ENCODE peak calls at places on chromosomes 6 and 20, in four cellular contexts. L is M059J; T is stimulated activated naive CD4-positive, alpha-beta T cell; X is gastrocnemius medialis. S is an unnamed sample.

GRCh38 chr20:10225439-10226080 is 6.9 kb downstream of the SNAP25 start:
- DNase-seq in X (no peak), T (no peak), L (peak), S (no peak)

GRCh38 chr6:148085651-148086321 is 256.9 kb upstream of the SASH1 start:
- DNase-seq in T (no peak), L (peak), X (no peak), S (no peak)

GRCh38 chr20:4445780-4446179 is 275.9 kb upstream of the PRND start:
- DNase-seq in T (no peak), L (peak), X (no peak), S (no peak)

GRCh38 chr6:15332441-15332840 is 86.6 kb downstream of the JARID2 start:
- DNase-seq in L (no peak), T (no peak), X (no peak), S (no peak)

GRCh38 chr20:59371429-59371828 is 71.0 kb downstream of the EDN3 start:
- DNase-seq in X (no peak), L (no peak), T (no peak), S (no peak)

GRCh38 chr20:15784020-15784419 is 789.2 kb downstream of the KIF16B start:
- DNase-seq in T (no peak), L (no peak), X (no peak), S (no peak)

GRCh38 chr20:2507875-2508630 is 662 bp downstream of the ZNF343 start:
- DNase-seq in L (peak), T (no peak), X (no peak), S (no peak)

GRCh38 chr6:145865175-145865574 is 50.6 kb upstream of the FBXO30 start:
- DNase-seq in L (no peak), X (no peak), T (no peak), S (no peak)

GRCh38 chr6:88141641-88142298 is 24.4 kb downstream of the CNR1 start:
- DNase-seq in X (no peak), T (no peak), L (no peak), S (no peak)

GRCh38 chr20:18042211-18042610 is 15.5 kb downstream of the OVOL2 start:
- DNase-seq in T (no peak), L (no peak), X (no peak), S (no peak)

GRCh38 chr6:70819715-70820114 is 137.1 kb downstream of the B3GAT2 start:
- DNase-seq in X (no peak), T (no peak), L (no peak), S (no peak)

GRCh38 chr6:158016571-158017383 is 35.1 kb downstream of the SYNJ2 start:
- DNase-seq in T (no peak), X (no peak), L (no peak), S (no peak)

GRCh38 chr6:157050537-157051280 is 272.6 kb downstream of the TMEM242 start:
- DNase-seq in L (no peak), T (no peak), X (no peak), S (no peak)

GRCh38 chr20:4944518-4944917 is 56.8 kb downstream of the SLC23A2 start:
- DNase-seq in T (no peak), X (no peak), L (peak), S (no peak)

GRCh38 chr6:154650351-154650750 is 82.9 kb upstream of the SCAF8 start:
- DNase-seq in L (no peak), T (no peak), X (no peak), S (no peak)

GRCh38 chr6:79064635-79065034 is 13.4 kb downstream of the PHIP start:
- DNase-seq in L (no peak), X (no peak), T (no peak), S (no peak)

GRCh38 chr6:169162968-169163903 is 90.4 kb downstream of the THBS2 start:
- DNase-seq in T (no peak), X (no peak), L (peak), S (no peak)

GRCh38 chr20:32037929-32038328 is 14.1 kb upstream of the HCK start:
- DNase-seq in X (no peak), L (peak), T (no peak), S (no peak)

GRCh38 chr6:144066745-144067484 is 28.5 kb downstream of the SF3B5 start:
- DNase-seq in L (no peak), T (no peak), X (no peak), S (no peak)

GRCh38 chr20:44988772-44989171 is 22.5 kb downstream of the STK4 start:
- DNase-seq in L (no peak), T (no peak), X (no peak), S (no peak)

GRCh38 chr6:29746846-29747687 is 23.8 kb downstream of the HLA-F start:
- DNase-seq in L (no peak), T (no peak), X (no peak), S (no peak)

GRCh38 chr6:44456070-44456965 is 68.8 kb downstream of the CDC5L start:
- DNase-seq in L (peak), T (peak), X (no peak), S (peak)

GRCh38 chr6:56381852-56382251 is 134.5 kb upstream of the COL21A1 start:
- DNase-seq in T (no peak), X (no peak), L (peak), S (no peak)

GRCh38 chr6:33781105-33781975 is 7.6 kb downstream of the LEMD2 start:
- DNase-seq in L (peak), X (no peak), T (no peak), S (no peak)

GRCh38 chr20:21381619-21382018 is 15.7 kb downstream of the NKX2-4 start:
- DNase-seq in X (no peak), L (no peak), T (no peak), S (no peak)

S was measured in T-cell.